ENCODE peak calls at places on chromosomes 11 and 22, in four cellular contexts. H is COR-L47, X is posterior vena cava, T is GM06990. L is an unnamed sample.

GRCh38 chr11:19567996-19568395 is 144.6 kb upstream of the NAV2 start:
- DNase-seq in X (no peak), T (no peak), H (no peak), L (no peak)

GRCh38 chr11:2718817-2719438 is 19.1 kb upstream of the KCNQ1OT1 start:
- DNase-seq in H (no peak), T (no peak), X (peak), L (no peak)

GRCh38 chr22:42292726-42293520 is 22.5 kb upstream of the TCF20 start:
- DNase-seq in T (no peak), X (no peak), H (no peak), L (no peak)

GRCh38 chr22:46007848-46008261 is 30.9 kb upstream of the WNT7B start:
- DNase-seq in X (peak), T (no peak), H (peak), L (peak)

GRCh38 chr11:17979770-17980371 is 33.0 kb downstream of the SERGEF start:
- DNase-seq in X (no peak), T (no peak), H (peak), L (no peak)

GRCh38 chr11:109085708-109086373 is 336.1 kb upstream of the C11orf87 start:
- DNase-seq in H (no peak), T (no peak), X (no peak), L (no peak)

GRCh38 chr22:49453816-49454215 is 373.9 kb downstream of the BRD1 start:
- DNase-seq in H (no peak), X (peak), T (no peak), L (no peak)

GRCh38 chr11:77195071-77195705 is 67.1 kb downstream of the MYO7A start:
- DNase-seq in T (no peak), X (peak), H (no peak), L (no peak)

GRCh38 chr11:2202071-2202899 is 30.7 kb upstream of the TH start:
- DNase-seq in H (no peak), T (no peak), X (peak), L (no peak)

L was measured in AG04449.